ENCODE peak calls at places on chromosomes 4 and X, in seven cellular contexts. A, D, P, X, T, F and B are unnamed samples.

GRCh38 chrX:11341274-11342256 is 48.4 kb downstream of the AMELX start:
- DNase-seq in A (no peak), P (peak), D (peak), F (peak), X (no peak), T (peak), B (no peak)

GRCh38 chr4:156763511-156763910 is 208.1 kb downstream of the PDGFC start:
- DNase-seq in D (peak), X (no peak), F (no peak), A (no peak), P (no peak), T (no peak), B (no peak)

GRCh38 chr4:153079824-153080486 is 124.3 kb upstream of the TRIM2 start:
- DNase-seq in X (no peak), D (no peak), P (no peak), T (no peak), F (no peak), A (no peak), B (no peak)

GRCh38 chr4:34108456-34108855 is 2135.9 kb downstream of the ARAP2 start:
- DNase-seq in X (no peak), F (no peak), T (peak), D (peak), P (no peak), A (no peak), B (no peak)

GRCh38 chr4:8610858-8611610 is 18.5 kb downstream of the CPZ start:
- DNase-seq in A (no peak), T (no peak), P (no peak), X (no peak), F (no peak), D (no peak), B (no peak)

GRCh38 chr4:116478343-116478742 is 607.0 kb downstream of the TRAM1L1 start:
- DNase-seq in P (no peak), X (no peak), A (no peak), F (no peak), T (no peak), D (no peak), B (no peak)

GRCh38 chr4:140092094-140092820 is 61.7 kb downstream of the MAML3 start:
- DNase-seq in F (peak), T (no peak), X (no peak), D (no peak), A (peak), P (peak), B (peak)

GRCh38 chr4:22607382-22607781 is 85.4 kb upstream of the GBA3 start:
- DNase-seq in X (peak), P (no peak), T (peak), D (peak), A (peak), F (peak), B (peak)

GRCh38 chr4:123559955-123560669 is 163.5 kb downstream of the SPRY1 start:
- DNase-seq in F (no peak), A (no peak), T (peak), P (no peak), X (no peak), D (no peak), B (no peak)

GRCh38 chr4:138028923-138029322 is 213.2 kb downstream of the SLC7A11 start:
- DNase-seq in P (no peak), A (no peak), D (no peak), X (no peak), T (no peak), F (no peak), B (no peak)

GRCh38 chr4:94307231-94307840 is 35.3 kb downstream of the HPGDS start:
- DNase-seq in F (no peak), P (no peak), X (peak), A (no peak), D (no peak), T (no peak), B (no peak)

GRCh38 chrX:80550722-80551121 is 130.5 kb downstream of the TENT5D start:
- DNase-seq in A (peak), X (no peak), D (no peak), F (peak), T (no peak), P (no peak), B (peak)

GRCh38 chr4:38902695-38903094 is 35.1 kb downstream of the FAM114A1 start:
- DNase-seq in P (no peak), X (peak), F (peak), D (no peak), A (no peak), T (peak), B (no peak)

GRCh38 chrX:25925956-25926355 is 212.2 kb upstream of the MAGEB18 start:
- DNase-seq in A (no peak), D (no peak), F (no peak), X (no peak), P (no peak), T (peak), B (no peak)

GRCh38 chr4:153497988-153498967 is 32.1 kb downstream of the TMEM131L start:
- DNase-seq in T (peak), A (no peak), X (no peak), D (peak), F (no peak), P (no peak), B (no peak)

GRCh38 chr4:89561051-89561450 is 253.5 kb upstream of the GPRIN3 start:
- DNase-seq in X (no peak), A (no peak), F (no peak), P (no peak), D (no peak), T (no peak), B (no peak)

GRCh38 chr4:89562715-89563114 is 255.1 kb upstream of the GPRIN3 start:
- DNase-seq in P (no peak), A (no peak), F (no peak), T (peak), X (no peak), D (peak), B (no peak)

GRCh38 chr4:89563431-89563830 is 255.8 kb upstream of the GPRIN3 start:
- DNase-seq in X (no peak), T (peak), F (no peak), P (no peak), A (no peak), D (no peak), B (no peak)

GRCh38 chr4:89556596-89557305 is 249.2 kb upstream of the GPRIN3 start:
- DNase-seq in T (peak), X (no peak), A (no peak), P (no peak), F (peak), D (peak), B (no peak)

GRCh38 chr4:89558147-89558546 is 250.5 kb upstream of the GPRIN3 start:
- DNase-seq in D (no peak), X (no peak), F (peak), T (peak), P (no peak), A (no peak), B (no peak)
- TF ChIP-seq CTCF in D (peak), X (no peak), F (peak), T (peak), P (no peak), A (no peak), B (peak)

GRCh38 chr4:36722986-36723385 is 441.6 kb downstream of the DTHD1 start:
- DNase-seq in A (no peak), P (no peak), X (no peak), T (no peak), F (no peak), D (no peak), B (no peak)
- TF ChIP-seq CTCF in A (no peak), P (no peak), X (no peak), T (no peak), F (peak), D (no peak), B (no peak)

GRCh38 chr4:6916069-6916586 is 6.5 kb downstream of the TBC1D14 start:
- DNase-seq in A (no peak), D (no peak), P (no peak), T (no peak), F (no peak), X (no peak), B (no peak)
- TF ChIP-seq CTCF in A (no peak), D (no peak), P (no peak), T (no peak), F (no peak), X (no peak), B (no peak)

GRCh38 chrX:9635368-9635767 is 130.3 kb downstream of the GPR143 start:
- DNase-seq in D (no peak), A (no peak), F (no peak), P (no peak), X (no peak), T (no peak), B (no peak)
- TF ChIP-seq CTCF in D (no peak), A (no peak), F (no peak), P (no peak), X (no peak), T (no peak), B (no peak)

GRCh38 chr4:180962268-180962667 is 1280.9 kb upstream of the TENM3 start:
- DNase-seq in T (no peak), F (no peak), D (no peak), P (no peak), X (no peak), A (no peak), B (no peak)

DNA sequence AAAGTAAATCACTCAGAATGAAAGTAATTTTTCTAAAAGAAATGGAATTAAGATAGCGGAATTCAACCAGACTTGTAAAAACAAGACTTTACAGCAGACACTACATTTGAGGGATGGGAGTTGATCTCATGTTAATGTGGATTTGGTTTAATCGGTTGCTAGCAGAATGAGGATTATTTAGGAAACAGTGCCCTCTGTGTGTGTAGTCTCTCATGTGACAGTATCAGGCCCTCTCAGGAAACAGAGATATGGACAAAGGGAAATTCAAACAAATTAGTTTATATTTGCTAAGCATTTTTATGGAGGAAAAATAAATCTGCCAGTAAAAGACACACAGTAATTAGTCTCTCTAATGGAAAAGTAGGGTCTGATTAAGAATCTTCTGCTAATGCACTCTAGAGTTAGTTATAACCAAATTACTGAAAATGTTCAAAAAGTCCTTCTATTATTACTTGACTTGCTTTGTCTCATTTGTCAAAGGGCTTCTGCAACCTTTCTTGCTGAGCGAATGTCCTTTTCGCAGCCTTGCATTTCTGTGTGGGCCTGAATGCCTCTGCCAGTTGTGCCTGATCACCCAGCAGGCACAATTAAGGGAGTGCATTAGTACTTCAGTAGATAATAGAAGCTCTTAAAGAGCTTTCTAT is 1282.3 kb upstream of the TENM3 start:
- DNase-seq in X (no peak), A (no peak), F (peak), D (no peak), P (no peak), T (peak), B (no peak)
- TF ChIP-seq CTCF in X (no peak), A (no peak), F (no peak), D (peak), P (no peak), T (peak), B (no peak)

GRCh38 chr4:29423836-29424721 is 1296.1 kb upstream of the PCDH7 start:
- DNase-seq in A (no peak), P (no peak), D (peak), X (peak), F (peak), T (peak), B (no peak)
- TF ChIP-seq CTCF in A (no peak), P (no peak), D (no peak), X (no peak), F (no peak), T (no peak), B (no peak)